ENCODE peak calls at places on chromosomes 3 and 15, in six cellular contexts. L is IMR-90, D is H1, V is K562, T is HepG2, N is GM12878. G is an unnamed sample.

GRCh38 chr3:170523248-170523647 is 62.6 kb downstream of the SLC7A14 start:
- DNase-seq in D (no peak), L (peak), V (no peak), T (no peak), N (no peak), G (no peak)

GRCh38 chr3:122689587-122689986 is 8.9 kb downstream of the PARP14 start:
- DNase-seq in N (no peak), L (peak), D (no peak), T (peak), V (no peak), G (peak)

GRCh38 chr3:129025691-129026435 is 24.8 kb downstream of the EFCC1 start:
- DNase-seq in L (no peak), D (no peak), T (no peak), N (no peak), V (no peak), G (no peak)

GRCh38 chr3:136942796-136943195 is 15.0 kb upstream of the IL20RB start:
- DNase-seq in D (no peak), T (no peak), L (no peak), V (no peak), N (no peak), G (no peak)

GRCh38 chr15:58026051-58026450 is 39.5 kb downstream of the ALDH1A2 start:
- DNase-seq in V (no peak), D (no peak), N (no peak), T (no peak), L (no peak), G (no peak)

GRCh38 chr3:139302084-139302800 is 41.6 kb upstream of the MRPS22 start:
- DNase-seq in N (no peak), L (peak), D (no peak), T (peak), V (no peak), G (peak)

GRCh38 chr15:78035319-78035718 is 42.2 kb downstream of the TBC1D2B start:
- DNase-seq in N (no peak), V (no peak), T (no peak), L (no peak), D (no peak), G (no peak)

GRCh38 chr3:183959214-183959613 is 58.5 kb downstream of the ABCC5 start:
- DNase-seq in T (peak), D (no peak), N (no peak), V (peak), L (no peak), G (peak)

GRCh38 chr3:127556565-127556964 is 34.0 kb downstream of the TPRA1 start:
- DNase-seq in V (no peak), T (no peak), N (no peak), D (no peak), L (no peak), G (no peak)

DNA sequence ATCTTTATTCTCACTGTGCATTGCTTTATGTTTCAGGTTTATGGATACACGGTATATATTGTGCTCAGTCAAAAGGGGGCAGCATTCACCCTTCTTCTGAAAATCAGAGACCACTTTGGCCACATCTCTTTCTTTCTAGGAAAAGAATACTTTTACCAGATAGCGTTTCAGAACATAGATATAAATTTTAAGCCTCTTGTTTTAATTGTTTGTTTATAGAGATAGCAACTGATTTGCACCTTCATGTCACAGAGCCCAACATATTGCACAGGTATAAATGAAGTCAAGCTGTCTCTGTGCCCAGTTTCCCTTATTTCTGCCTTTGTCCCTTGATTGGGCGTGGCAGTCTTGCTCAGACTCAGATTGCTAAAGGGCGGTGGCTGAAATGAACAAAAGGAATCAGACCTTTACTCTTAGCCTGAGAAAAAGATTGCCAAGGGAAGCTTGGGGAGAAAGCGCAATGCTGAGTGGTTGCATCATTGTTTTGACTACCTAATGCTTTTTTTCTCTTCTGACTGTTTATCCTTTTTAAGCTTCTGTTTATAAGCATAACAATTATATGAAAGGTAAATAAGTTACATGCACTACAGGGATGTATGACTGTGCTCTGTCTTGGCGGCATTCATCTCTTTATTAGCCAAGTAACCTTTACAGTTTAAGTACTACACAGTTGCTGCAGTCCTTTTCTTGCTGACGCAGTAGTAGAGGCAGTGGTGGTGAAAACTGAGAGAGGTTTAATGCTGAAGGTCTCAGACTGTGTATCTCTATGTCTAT is 70.8 kb upstream of the ZBTB20 start:
- DNase-seq in L (peak), T (peak), V (no peak), D (no peak), N (no peak), G (peak)
- TF ChIP-seq CEBPB in L (peak), T (no peak), V (no peak), D (peak), N (no peak), G (peak)

GRCh38 chr3:28278918-28279317 is 37.5 kb downstream of the CMC1 start:
- DNase-seq in V (no peak), D (no peak), N (no peak), L (no peak), T (no peak), G (no peak)
- TF ChIP-seq RFX5 in V (no peak), D (no peak), N (no peak), L (no peak), T (no peak), G (no peak)

DNA sequence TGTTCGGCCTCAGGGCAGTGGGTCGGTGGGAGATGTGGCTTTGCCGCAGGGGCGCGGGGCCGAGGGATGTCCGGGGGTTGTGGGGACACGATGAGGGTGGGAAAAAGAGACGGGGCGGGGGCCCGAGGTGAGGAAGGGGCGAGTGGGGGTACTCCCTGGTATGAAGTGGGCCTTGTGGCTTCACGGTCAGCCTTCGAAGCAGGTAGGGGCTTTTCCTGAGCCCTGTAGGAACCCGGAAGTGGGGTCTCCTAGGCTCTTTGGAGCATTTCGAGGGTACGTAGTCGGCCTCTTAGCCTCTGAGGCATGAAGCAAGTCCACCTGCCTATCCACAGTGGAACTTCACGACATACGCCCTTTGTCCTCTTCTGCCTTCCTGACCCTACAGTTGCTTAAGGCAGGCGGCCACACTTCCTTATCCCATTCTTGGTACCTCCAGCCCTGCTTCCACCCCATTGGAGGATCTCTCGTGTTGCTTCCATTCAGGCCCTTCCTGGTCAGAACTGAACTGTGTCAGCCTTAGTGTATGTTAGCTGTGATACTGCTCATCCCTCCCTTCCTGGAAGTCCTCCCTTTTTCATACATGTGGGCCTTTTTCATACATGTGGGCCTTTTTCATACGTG is 389 bp downstream of the ARPC4 start:
- DNase-seq in N (no peak), V (peak), T (peak), D (no peak), L (peak), G (peak)
- TF ChIP-seq CEBPB in N (no peak), V (no peak), T (no peak), D (no peak), L (no peak), G (no peak)

DNA sequence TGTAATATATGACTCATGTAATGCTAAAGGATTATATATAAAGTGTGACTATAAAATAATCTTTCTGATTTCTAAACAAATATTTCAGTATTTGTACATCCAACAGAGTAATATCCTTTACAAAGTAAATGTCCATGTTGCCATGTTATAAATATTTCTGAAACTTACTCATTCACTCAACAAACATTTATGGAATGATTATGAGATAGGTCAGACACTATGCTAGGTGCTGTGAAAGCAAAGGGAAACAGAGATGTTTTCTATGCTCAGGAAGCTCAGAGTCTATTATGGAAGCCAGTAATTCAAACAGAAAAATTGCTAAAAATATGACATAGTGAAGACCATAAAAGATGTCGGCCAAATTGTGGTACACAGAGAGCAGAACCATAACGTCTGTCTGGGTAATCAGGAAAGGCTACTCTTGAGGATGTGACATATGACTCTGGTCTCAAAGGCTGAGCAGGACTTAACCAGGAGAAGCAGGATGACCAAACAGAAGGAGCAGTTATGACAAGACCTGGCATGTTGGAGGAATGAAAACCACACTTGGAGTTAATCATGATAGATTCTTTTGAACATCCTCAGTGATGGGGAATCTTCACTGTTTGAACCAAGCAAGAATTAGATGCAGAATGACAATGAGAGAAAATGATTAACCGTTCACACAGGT is 39.0 kb upstream of the MYO5C start:
- DNase-seq in D (no peak), V (no peak), T (no peak), L (peak), N (no peak), G (no peak)
- TF ChIP-seq RFX5 in D (no peak), V (no peak), T (no peak), L (no peak), N (no peak), G (no peak)

DNA sequence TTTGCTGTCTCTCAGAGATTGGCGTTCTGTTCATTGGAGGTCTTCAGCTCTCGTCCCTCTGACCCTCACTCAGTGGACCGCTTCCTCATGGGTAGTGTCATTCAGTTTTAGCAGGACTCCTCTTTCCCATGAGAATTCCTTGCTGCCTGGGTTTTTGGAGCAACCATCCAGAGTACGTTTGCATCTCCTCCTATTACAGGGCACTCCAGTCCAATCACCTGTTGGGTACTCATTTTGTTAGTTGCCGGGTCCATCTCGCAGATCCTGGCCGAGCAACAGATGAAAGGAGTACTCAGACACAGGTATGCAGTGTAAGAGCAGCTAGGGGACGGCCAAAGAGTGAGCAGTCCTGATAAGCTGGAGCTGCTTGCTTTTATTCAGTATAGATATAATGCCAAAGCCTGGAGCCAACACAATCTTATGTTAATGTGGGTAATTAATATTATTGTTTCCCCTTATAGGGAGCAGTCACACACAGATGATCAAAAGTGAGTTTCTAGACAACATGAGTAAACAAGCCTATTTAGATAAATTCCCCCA is 49.6 kb downstream of the ISG20 start:
- DNase-seq in N (no peak), L (no peak), V (no peak), T (no peak), D (no peak), G (no peak)
- TF ChIP-seq CEBPB in N (no peak), L (no peak), V (no peak), T (no peak), D (no peak), G (no peak)

DNA sequence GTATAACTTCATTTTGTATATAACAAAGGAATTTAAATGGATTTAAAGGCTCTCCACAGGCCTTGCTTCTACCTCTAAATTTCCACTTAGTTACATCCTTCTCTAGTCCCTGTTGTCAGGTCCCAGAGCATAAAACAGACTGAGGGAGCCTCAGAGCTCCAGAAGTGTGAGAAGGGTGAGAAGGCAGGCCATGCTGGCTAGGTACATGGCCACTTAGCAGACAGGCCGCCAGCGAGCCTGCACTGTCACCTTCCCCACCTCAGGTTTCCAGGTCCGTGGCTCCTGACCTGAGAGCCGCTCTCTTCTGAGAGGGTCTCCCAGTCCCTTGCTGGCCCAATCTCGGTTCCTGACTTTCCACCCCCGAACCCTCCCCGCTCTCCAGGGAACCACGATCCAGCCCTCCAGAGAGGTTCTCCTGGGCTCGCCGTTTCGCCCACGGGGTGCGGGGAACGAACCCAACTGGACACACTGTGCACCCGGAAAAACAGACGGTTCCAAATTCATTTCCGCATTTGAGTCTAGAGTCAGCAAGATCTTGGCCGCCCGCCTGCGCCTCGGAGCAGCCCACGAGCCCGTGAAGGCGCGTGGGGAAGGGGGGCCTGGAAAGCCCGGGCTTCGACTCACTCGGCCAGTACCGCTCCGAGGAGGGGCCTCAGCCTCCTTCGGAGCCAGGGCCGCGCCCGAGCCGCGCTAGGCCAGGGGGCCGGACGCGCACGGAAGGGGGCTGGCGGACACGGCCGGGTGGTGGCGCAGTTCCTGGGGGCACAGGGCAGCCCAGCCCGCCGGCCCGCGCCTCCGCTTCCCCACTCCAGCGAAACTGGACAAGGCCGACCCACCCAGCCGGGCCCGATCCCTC is 16.7 kb upstream of the SOX2 start:
- DNase-seq in D (peak), N (no peak), L (no peak), T (no peak), V (no peak), G (no peak)
- TF ChIP-seq RFX5 in D (no peak), N (no peak), L (no peak), T (no peak), V (no peak), G (no peak)

GRCh38 chr15:63189955-63190691 is 717 bp downstream of the RAB8B start:
- DNase-seq in L (no peak), N (no peak), D (no peak), V (no peak), T (no peak), G (no peak)
- TF ChIP-seq CEBPB in L (no peak), N (no peak), D (no peak), V (no peak), T (no peak), G (no peak)

DNA sequence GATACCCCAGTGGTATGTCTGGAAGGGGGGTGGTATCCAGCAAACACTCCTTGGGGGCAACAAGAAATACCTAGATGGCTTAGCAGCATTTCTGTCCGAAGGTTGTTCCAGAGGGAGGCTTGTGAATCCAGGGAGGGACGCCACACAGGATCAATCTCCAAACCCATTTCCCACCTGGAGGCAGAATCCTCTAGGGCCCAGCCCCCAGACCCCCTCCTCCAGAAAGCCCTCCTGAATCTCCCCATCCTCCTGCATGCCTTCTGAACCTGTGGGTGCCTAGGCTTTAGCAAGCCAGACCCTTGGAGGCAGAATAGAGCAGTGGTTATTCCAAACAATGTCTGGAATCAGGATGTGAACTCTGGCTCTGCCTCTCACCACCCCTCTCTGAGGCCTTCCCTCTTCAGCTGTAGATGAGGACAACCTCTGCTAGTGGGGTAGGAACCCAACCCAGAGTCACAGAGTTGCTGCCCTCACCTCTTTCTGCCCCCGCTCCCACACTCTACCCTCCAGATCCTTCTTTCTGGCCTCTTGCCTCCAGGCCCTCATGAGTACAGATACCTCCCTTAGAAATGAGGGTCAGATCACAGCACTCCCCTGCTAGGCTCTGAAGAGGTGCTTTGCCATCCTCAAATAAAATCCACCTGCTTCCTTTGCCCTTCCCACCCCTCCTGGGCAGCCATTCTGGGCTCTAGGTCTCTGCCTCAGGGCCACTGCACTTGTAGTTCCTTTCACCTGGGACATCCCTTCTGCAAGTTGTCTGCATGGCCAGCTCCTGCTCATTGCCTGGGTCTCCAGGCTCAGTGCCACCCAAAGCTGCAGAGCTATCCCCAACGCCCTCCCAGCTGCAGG is 8.1 kb downstream of the CISH start:
- DNase-seq in N (no peak), V (no peak), T (no peak), D (no peak), L (no peak), G (no peak)
- TF ChIP-seq RFX5 in N (no peak), V (no peak), T (no peak), D (no peak), L (no peak), G (no peak)

GRCh38 chr3:19901918-19902317 is 32.1 kb downstream of the EFHB start:
- DNase-seq in D (no peak), N (no peak), T (no peak), L (no peak), V (no peak), G (no peak)

GRCh38 chr3:19903649-19904048 is 30.4 kb downstream of the EFHB start:
- DNase-seq in T (no peak), N (no peak), V (no peak), D (no peak), L (no peak), G (no peak)

GRCh38 chr3:19901337-19901736 is 32.7 kb downstream of the EFHB start:
- DNase-seq in D (no peak), N (no peak), T (no peak), L (no peak), V (no peak), G (peak)

GRCh38 chr3:19899264-19899663 is 34.8 kb downstream of the EFHB start:
- DNase-seq in V (no peak), L (no peak), D (no peak), T (peak), N (no peak), G (no peak)

GRCh38 chr3:19898725-19899124 is 35.3 kb downstream of the EFHB start:
- DNase-seq in D (no peak), N (no peak), V (no peak), T (peak), L (peak), G (no peak)
- TF ChIP-seq CEBPB in D (no peak), N (no peak), V (no peak), T (no peak), L (no peak), G (no peak)

G was measured in A549.